ENCODE peak calls at places on chromosomes 11 and 22, in nine cellular contexts. S, B, N, O, J, Z, M, W and V are unnamed samples.

GRCh38 chr22:50304528-50305392 is 2.7 kb downstream of the PLXNB2 start:
- DNase-seq in S (no peak), B (no peak), N (no peak), O (no peak), J (peak; percentile 56), Z (no peak), M (no peak), W (no peak), V (peak; percentile 83)

GRCh38 chr22:49670610-49671330 is 156.9 kb downstream of the BRD1 start:
- DNase-seq in S (no peak), B (no peak), N (peak; percentile 71), O (no peak), J (peak; percentile 25), Z (no peak), M (no peak), W (no peak), V (no peak)

GRCh38 chr11:72721689-72722049 is 30.5 kb downstream of the ARAP1 start:
- DNase-seq in S (no peak), B (no peak), N (peak; percentile 78), O (no peak), J (peak; percentile 56), Z (no peak), M (no peak), W (no peak), V (no peak)

GRCh38 chr22:37529652-37530345 is 10.6 kb upstream of the CARD10 start:
- DNase-seq in S (no peak), B (no peak), N (no peak), O (no peak), J (peak; percentile 78), Z (no peak), M (no peak), W (no peak), V (peak; percentile 70)

GRCh38 chr11:827146-827860 is 416 bp upstream of the CRACR2B start:
- DNase-seq in S (peak; percentile 25), B (no peak), N (peak; percentile 73), O (no peak), J (peak; percentile 74), Z (no peak), M (no peak), W (no peak), V (no peak)

GRCh38 chr11:34351687-34352469 is 5.9 kb downstream of the ABTB2 start:
- DNase-seq in S (no peak), B (no peak), N (no peak), O (no peak), J (no peak), Z (no peak), M (no peak), W (no peak), V (no peak)

GRCh38 chr11:134940441-134941125 is 528.5 kb upstream of the B3GAT1 start:
- DNase-seq in S (no peak), B (no peak), N (no peak), O (no peak), J (no peak), Z (no peak), M (no peak), W (no peak), V (no peak)

GRCh38 chr22:20635227-20635591 is 127.8 kb downstream of the MED15 start:
- DNase-seq in S (no peak), B (no peak), N (no peak), O (no peak), J (no peak), Z (no peak), M (no peak), W (no peak), V (no peak)

GRCh38 chr11:61860054-61860903 is 31.1 kb downstream of the FADS3 start:
- DNase-seq in S (no peak), B (no peak), N (no peak), O (no peak), J (peak; percentile 63), Z (no peak), M (no peak), W (peak; percentile 11), V (no peak)

GRCh38 chr11:1810761-1811160 is 24.0 kb upstream of the SYT8 start:
- DNase-seq in S (no peak), B (no peak), N (no peak), O (no peak), J (no peak), Z (no peak), M (no peak), W (no peak), V (no peak)

GRCh38 chr11:75966546-75967287 is 151.7 kb downstream of the UVRAG start:
- DNase-seq in S (no peak), B (no peak), N (no peak), O (peak; percentile 74), J (no peak), Z (peak; percentile 84), M (peak; percentile 81), W (peak; percentile 93), V (no peak)

GRCh38 chr11:19889531-19889930 is 176.9 kb downstream of the NAV2 start:
- DNase-seq in S (no peak), B (no peak), N (no peak), O (peak; percentile 16), J (no peak), Z (peak; percentile 38), M (no peak), W (peak; percentile 35), V (no peak)

GRCh38 chr11:134149371-134149770 is 74.4 kb downstream of the NCAPD3 start:
- DNase-seq in S (no peak), B (no peak), N (no peak), O (no peak), J (no peak), Z (no peak), M (no peak), W (no peak), V (no peak)

GRCh38 chr22:22397292-22397870 is 111.2 kb downstream of the ZNF280B start:
- DNase-seq in S (peak; percentile 9), B (no peak), N (peak; percentile 43), O (peak; percentile 70), J (no peak), Z (no peak), M (peak; percentile 2), W (peak; percentile 56), V (no peak)

GRCh38 chr11:30107899-30108298 is 91.1 kb upstream of the KCNA4 start:
- DNase-seq in S (no peak), B (no peak), N (no peak), O (peak; percentile 4), J (no peak), Z (peak; percentile 62), M (peak; percentile 77), W (peak; percentile 13), V (no peak)

GRCh38 chr11:70289582-70289981 is 19.1 kb downstream of the PPFIA1 start:
- DNase-seq in S (no peak), B (no peak), N (no peak), O (no peak), J (no peak), Z (no peak), M (no peak), W (no peak), V (no peak)

GRCh38 chr22:47013861-47014635 is 251.6 kb downstream of the TBC1D22A start:
- DNase-seq in S (no peak), B (no peak), N (no peak), O (no peak), J (no peak), Z (no peak), M (no peak), W (no peak), V (no peak)

GRCh38 chr11:2533642-2534115 is 88.9 kb downstream of the KCNQ1 start:
- DNase-seq in S (no peak), B (no peak), N (peak; percentile 88), O (peak; percentile 85), J (peak; percentile 68), Z (peak; percentile 91), M (peak; percentile 74), W (peak; percentile 97), V (no peak)

GRCh38 chr22:24393012-24393559 is 34.3 kb upstream of the ADORA2A start:
- DNase-seq in S (no peak), B (no peak), N (no peak), O (no peak), J (no peak), Z (no peak), M (no peak), W (no peak), V (no peak)

GRCh38 chr11:37511425-37511933 is 913.4 kb upstream of the RAG2 start:
- DNase-seq in S (no peak), B (no peak), N (no peak), O (peak; percentile 83), J (no peak), Z (peak; percentile 63), M (no peak), W (peak; percentile 75), V (no peak)

GRCh38 chr22:47146941-47147340 is 384.5 kb downstream of the TBC1D22A start:
- DNase-seq in S (no peak), B (no peak), N (no peak), O (no peak), J (no peak), Z (no peak), M (no peak), W (no peak), V (no peak)

GRCh38 chr11:70838198-70838597 is 414.2 kb downstream of the SHANK2 start:
- DNase-seq in S (no peak), B (no peak), N (no peak), O (no peak), J (no peak), Z (no peak), M (no peak), W (no peak), V (no peak)

GRCh38 chr11:132099692-132100091 is 729.3 kb downstream of the NTM start:
- DNase-seq in S (no peak), B (no peak), N (no peak), O (no peak), J (no peak), Z (no peak), M (no peak), W (peak; percentile 23), V (no peak)

GRCh38 chr22:23888615-23889401 is 5.4 kb upstream of the MIF start:
- DNase-seq in S (no peak), B (no peak), N (no peak), O (peak; percentile 10), J (no peak), Z (peak; percentile 39), M (peak; percentile 12), W (peak; percentile 54), V (peak; percentile 17)

GRCh38 chr11:81840375-81840774 is 893.3 kb downstream of the FAM181B start:
- DNase-seq in S (no peak), B (no peak), N (peak; percentile 55), O (no peak), J (no peak), Z (no peak), M (no peak), W (no peak), V (no peak)

GRCh38 chr11:83571301-83571700 is 285.1 kb upstream of the CCDC90B start:
- DNase-seq in S (no peak), B (no peak), N (no peak), O (peak; percentile 57), J (no peak), Z (peak; percentile 65), M (no peak), W (no peak), V (no peak)

GRCh38 chr22:30905696-30906341 is 62.8 kb downstream of the MORC2 start:
- DNase-seq in S (no peak), B (no peak), N (no peak), O (no peak), J (no peak), Z (no peak), M (no peak), W (no peak), V (no peak)

GRCh38 chr11:30760341-30760740 is 174.2 kb upstream of the MPPED2 start:
- DNase-seq in S (no peak), B (no peak), N (no peak), O (no peak), J (no peak), Z (peak; percentile 5), M (no peak), W (no peak), V (no peak)

GRCh38 chr11:77345621-77346020 is 44.1 kb upstream of the GDPD4 start:
- DNase-seq in S (no peak), B (no peak), N (no peak), O (peak; percentile 83), J (no peak), Z (peak; percentile 90), M (peak; percentile 62), W (peak; percentile 84), V (no peak)

GRCh38 chr11:126391970-126392637 is 36.6 kb downstream of the ST3GAL4 start:
- DNase-seq in S (no peak), B (no peak), N (peak; percentile 15), O (no peak), J (no peak), Z (no peak), M (no peak), W (no peak), V (no peak)

GRCh38 chr22:20429254-20430100 is 8.1 kb downstream of the SCARF2 start:
- DNase-seq in S (no peak), B (no peak), N (peak; percentile 74), O (no peak), J (peak; percentile 84), Z (no peak), M (no peak), W (no peak), V (no peak)